ENCODE peak calls at places on chromosomes 2 and 18, in seven cellular contexts. L, D, R, F, P, K and M are unnamed samples.

GRCh38 chr2:84991404-84992151 is 20.6 kb downstream of the KCMF1 start:
- DNase-seq in L (no peak), D (no peak), R (peak), F (no peak), P (no peak), K (no peak), M (peak)

GRCh38 chr2:81483254-81483653 is 1178.7 kb upstream of the LRRTM1 start:
- DNase-seq in L (no peak), D (no peak), R (no peak), F (no peak), P (no peak), K (no peak), M (no peak)

GRCh38 chr18:27824841-27825720 is 351.8 kb downstream of the CDH2 start:
- DNase-seq in L (no peak), D (no peak), R (no peak), F (no peak), P (no peak), K (no peak), M (no peak)

GRCh38 chr2:79935771-79936657 is 368.5 kb downstream of the LRRTM1 start:
- DNase-seq in L (peak), D (peak), R (peak), F (no peak), P (peak), K (no peak), M (peak)

GRCh38 chr18:903703-904102 is 968 bp upstream of the ADCYAP1 start:
- DNase-seq in L (peak), D (peak), R (peak), F (no peak), P (peak), K (peak), M (no peak)

GRCh38 chr2:12399244-12399643 is 317.5 kb upstream of the TRIB2 start:
- DNase-seq in L (no peak), D (peak), R (no peak), F (no peak), P (peak), K (no peak), M (no peak)

GRCh38 chr2:233449071-233449901 is 95.0 kb downstream of the DGKD start:
- DNase-seq in L (peak), D (peak), R (no peak), F (no peak), P (peak), K (peak), M (no peak)

GRCh38 chr18:2910261-2910660 is 63.5 kb downstream of the EMILIN2 start:
- DNase-seq in L (no peak), D (no peak), R (no peak), F (no peak), P (no peak), K (no peak), M (no peak)

GRCh38 chr2:190637903-190638618 is 10.8 kb upstream of the NAB1 start:
- DNase-seq in L (no peak), D (no peak), R (no peak), F (no peak), P (no peak), K (no peak), M (no peak)

GRCh38 chr2:110816404-110817365 is 84.3 kb downstream of the ACOXL start:
- DNase-seq in L (no peak), D (no peak), R (no peak), F (no peak), P (no peak), K (no peak), M (no peak)

GRCh38 chr2:191012845-191013616 is 940 bp downstream of the STAT1 start:
- DNase-seq in L (peak), D (no peak), R (no peak), F (no peak), P (no peak), K (no peak), M (no peak)

GRCh38 chr18:72233106-72233505 is 311.0 kb downstream of the CBLN2 start:
- DNase-seq in L (no peak), D (no peak), R (no peak), F (no peak), P (no peak), K (no peak), M (no peak)

GRCh38 chr2:54254180-54254579 is 1.8 kb downstream of the TSPYL6 start:
- DNase-seq in L (no peak), D (no peak), R (no peak), F (no peak), P (peak), K (no peak), M (no peak)

GRCh38 chr2:168336786-168337388 is 89.5 kb upstream of the STK39 start:
- DNase-seq in L (peak), D (peak), R (no peak), F (no peak), P (peak), K (peak), M (no peak)

GRCh38 chr18:598053-598665 is 1.4 kb downstream of the CLUL1 start:
- DNase-seq in L (no peak), D (no peak), R (peak), F (no peak), P (no peak), K (no peak), M (peak)

GRCh38 chr2:15359716-15360531 is 201.2 kb downstream of the NBAS start:
- DNase-seq in L (no peak), D (no peak), R (peak), F (no peak), P (no peak), K (no peak), M (no peak)

GRCh38 chr2:109513749-109514588 is 99.8 kb downstream of the SEPTIN10 start:
- DNase-seq in L (peak), D (peak), R (peak), F (peak), P (no peak), K (no peak), M (peak)

GRCh38 chr2:149383340-149383739 is 53.0 kb downstream of the LYPD6 start:
- DNase-seq in L (no peak), D (no peak), R (peak), F (no peak), P (no peak), K (no peak), M (peak)

GRCh38 chr2:30860003-30860402 is 52.8 kb upstream of the CAPN13 start:
- DNase-seq in L (no peak), D (no peak), R (no peak), F (no peak), P (no peak), K (no peak), M (no peak)

GRCh38 chr18:33355756-33356155 is 84.8 kb downstream of the CCDC178 start:
- DNase-seq in L (no peak), D (no peak), R (no peak), F (no peak), P (no peak), K (no peak), M (no peak)

GRCh38 chr18:27778441-27778840 is 398.5 kb downstream of the CDH2 start:
- DNase-seq in L (peak), D (no peak), R (no peak), F (no peak), P (peak), K (no peak), M (no peak)

GRCh38 chr2:228446732-228447131 is 265.2 kb upstream of the SPHKAP start:
- DNase-seq in L (no peak), D (no peak), R (peak), F (no peak), P (no peak), K (no peak), M (no peak)

GRCh38 chr2:229825476-229825875 is 96.3 kb downstream of the TRIP12 start:
- DNase-seq in L (no peak), D (no peak), R (no peak), F (no peak), P (no peak), K (no peak), M (no peak)

DNA sequence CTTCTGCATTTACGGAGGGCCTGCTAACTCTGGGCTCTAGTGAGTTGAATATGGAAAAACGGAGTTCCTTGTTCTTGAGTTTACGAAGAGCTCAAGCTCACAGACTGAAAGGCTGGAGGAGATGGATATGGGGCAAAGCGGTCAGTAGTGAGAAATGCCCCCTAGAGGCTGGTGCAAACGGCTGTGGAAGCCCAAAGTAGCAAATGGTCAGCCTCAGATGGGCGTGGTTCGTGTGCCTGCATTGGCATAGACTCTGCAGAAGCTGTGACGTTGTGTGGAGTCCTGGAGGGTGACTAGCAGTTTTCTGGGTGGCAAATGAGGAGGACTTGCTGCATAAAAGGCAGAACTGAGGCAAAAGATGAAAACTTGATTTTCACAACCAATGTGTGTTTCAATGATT is 93.6 kb upstream of the TWIST2 start:
- DNase-seq in L (no peak), D (peak), R (no peak), F (no peak), P (no peak), K (no peak), M (no peak)
- TF ChIP-seq CTCF in L (no peak), D (peak), R (peak), F (no peak), P (peak), K (no peak), M (peak)

DNA sequence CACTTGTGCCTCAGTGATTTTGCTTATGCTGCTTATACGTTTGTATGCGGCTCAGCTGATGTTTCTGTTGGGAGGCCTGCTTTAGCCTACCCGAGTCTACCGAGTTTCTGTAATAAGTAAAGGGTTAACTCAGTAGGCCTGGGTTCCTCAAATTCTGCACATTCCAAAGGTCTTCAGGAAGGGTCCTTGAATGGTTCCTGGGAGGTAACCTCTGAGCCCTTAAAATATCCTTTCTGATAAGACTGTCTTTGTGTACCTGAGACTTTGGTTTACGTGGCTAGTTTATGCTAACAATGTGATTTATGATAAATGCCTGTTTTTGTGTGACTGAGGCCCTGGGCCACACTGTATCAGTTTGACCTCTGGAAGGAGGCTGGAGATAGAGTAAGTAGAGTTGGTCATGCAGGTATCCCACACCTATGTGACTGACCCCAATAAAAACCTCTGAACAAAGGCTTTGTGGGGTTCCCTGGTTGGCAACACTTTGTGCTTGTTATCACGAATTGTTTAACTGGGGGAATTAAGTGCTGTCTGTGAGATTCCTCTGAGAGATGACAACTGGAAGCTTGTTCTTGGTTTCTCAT is 18.9 kb upstream of the PNPT1 start:
- DNase-seq in L (peak), D (no peak), R (no peak), F (no peak), P (peak), K (no peak), M (no peak)
- H3K4me3 ChIP-seq in L (no peak), D (no peak), R (no peak), F (no peak), P (no peak), K (no peak), M (no peak)

GRCh38 chr18:35024196-35024595 is 17.0 kb upstream of the MAPRE2 start:
- DNase-seq in L (no peak), D (no peak), R (no peak), F (no peak), P (no peak), K (no peak), M (no peak)

GRCh38 chr18:35027206-35027605 is 14.0 kb upstream of the MAPRE2 start:
- DNase-seq in L (no peak), D (no peak), R (no peak), F (no peak), P (no peak), K (no peak), M (no peak)

GRCh38 chr18:35028556-35028955 is 12.7 kb upstream of the MAPRE2 start:
- DNase-seq in L (no peak), D (no peak), R (no peak), F (no peak), P (no peak), K (no peak), M (no peak)

GRCh38 chr18:35024965-35025364 is 16.2 kb upstream of the MAPRE2 start:
- DNase-seq in L (peak), D (no peak), R (no peak), F (no peak), P (no peak), K (peak), M (peak)

GRCh38 chr18:35026407-35027061 is 14.7 kb upstream of the MAPRE2 start:
- DNase-seq in L (no peak), D (no peak), R (no peak), F (no peak), P (no peak), K (no peak), M (no peak)
- TF ChIP-seq CTCF in L (peak), D (no peak), R (no peak), F (peak), P (no peak), K (peak), M (no peak)

GRCh38 chr2:200744252-200744651 is 67.5 kb upstream of the BZW1 start:
- DNase-seq in L (no peak), D (no peak), R (no peak), F (no peak), P (no peak), K (no peak), M (no peak)

GRCh38 chr2:200747668-200748618 is 63.8 kb upstream of the BZW1 start:
- DNase-seq in L (peak), D (peak), R (no peak), F (no peak), P (no peak), K (no peak), M (peak)

GRCh38 chr2:200749631-200750322 is 61.9 kb upstream of the BZW1 start:
- DNase-seq in L (no peak), D (no peak), R (no peak), F (no peak), P (no peak), K (no peak), M (no peak)

GRCh38 chr2:200748779-200749178 is 62.9 kb upstream of the BZW1 start:
- DNase-seq in L (no peak), D (no peak), R (no peak), F (no peak), P (no peak), K (no peak), M (no peak)

GRCh38 chr2:200746301-200746700 is 65.4 kb upstream of the BZW1 start:
- DNase-seq in L (no peak), D (no peak), R (no peak), F (no peak), P (no peak), K (no peak), M (no peak)
- H3K4me3 ChIP-seq in L (no peak), D (no peak), R (no peak), F (no peak), P (no peak), K (no peak), M (no peak)